ENCODE peak calls at places on chromosome 21, in four cellular contexts. C is left ventricle myocardium inferior, X is AG04450, G is tibial artery. S is an unnamed sample.

GRCh38 chr21:30839304-30839703 is 9.7 kb upstream of the KRTAP7-1 start:
- DNase-seq in X (no peak), C (no peak), G (no peak), S (peak; percentile 0)

GRCh38 chr21:14223365-14223764 is 7.4 kb downstream of the RBM11 start:
- DNase-seq in G (no peak), C (no peak), X (no peak), S (no peak)

GRCh38 chr21:25952306-25952705 is 217.5 kb downstream of the GABPA start:
- DNase-seq in X (no peak), G (no peak), C (no peak), S (no peak)

GRCh38 chr21:45996311-45997204 is 15.0 kb downstream of the COL6A1 start:
- DNase-seq in X (no peak), C (peak; percentile 11), G (peak; percentile 66), S (no peak)

GRCh38 chr21:45327458-45328197 is 39.9 kb upstream of the POFUT2 start:
- DNase-seq in C (peak; percentile 13), G (peak; percentile 64), X (no peak), S (no peak)

GRCh38 chr21:31888936-31889371 is 16.1 kb downstream of the HUNK start:
- DNase-seq in G (no peak), C (no peak), X (no peak), S (no peak)

GRCh38 chr21:16605588-16605987 is 875.8 kb downstream of the USP25 start:
- DNase-seq in G (no peak), X (no peak), C (no peak), S (no peak)

GRCh38 chr21:45153358-45154318 is 79.3 kb downstream of the ADARB1 start:
- DNase-seq in G (no peak), X (no peak), C (no peak), S (no peak)

GRCh38 chr21:17250651-17251294 is 262.1 kb upstream of the CXADR start:
- DNase-seq in X (no peak), G (no peak), C (no peak), S (no peak)

GRCh38 chr21:34537838-34538237 is 25.8 kb upstream of the KCNE1 start:
- DNase-seq in G (no peak), X (no peak), C (no peak), S (no peak)

GRCh38 chr21:35468991-35469390 is 419.9 kb upstream of the RUNX1 start:
- DNase-seq in G (no peak), C (no peak), X (no peak), S (no peak)

DNA sequence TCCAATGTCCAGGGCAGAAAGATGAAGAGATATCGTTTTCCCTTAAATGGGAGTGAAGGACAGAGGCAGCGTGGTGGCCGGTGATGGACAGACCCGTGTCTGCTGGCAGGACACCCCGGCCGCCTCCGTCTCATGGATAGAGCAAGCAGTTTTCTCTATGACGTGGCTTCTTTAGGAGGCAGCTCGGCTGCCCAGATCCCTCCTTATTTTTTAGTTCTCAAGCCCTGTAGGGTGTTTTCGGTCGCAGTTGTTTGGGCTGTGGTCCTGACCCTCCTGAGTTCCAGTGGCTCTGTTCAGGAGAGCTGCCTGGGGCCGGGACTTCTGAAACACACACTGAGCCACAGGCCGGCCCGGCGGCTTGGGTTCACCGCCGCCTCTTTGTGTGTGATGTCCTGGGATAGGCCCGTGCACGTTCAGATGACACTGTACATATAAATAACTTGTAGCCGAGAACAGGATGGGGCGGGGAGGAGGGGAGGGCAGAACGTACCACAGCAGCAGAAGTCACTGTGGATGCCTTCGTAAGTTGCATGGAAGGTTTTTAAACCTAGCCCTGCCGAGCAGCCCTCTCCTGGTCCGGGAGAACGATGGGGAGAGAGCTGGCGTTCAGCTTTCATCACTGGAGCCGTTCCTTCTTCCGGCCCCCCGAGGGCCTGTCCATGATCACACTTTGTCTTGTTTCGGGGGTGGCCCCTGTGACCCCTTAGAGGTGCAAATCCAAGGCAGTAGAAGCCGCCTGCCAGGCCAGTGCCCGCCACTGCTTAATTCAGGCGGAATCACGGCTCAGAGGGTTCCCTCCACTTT is 65.2 kb downstream of the SIK1 start:
- DNase-seq in X (peak; percentile 26), C (peak; percentile 72), G (peak; percentile 83), S (peak; percentile 32)
- TF ChIP-seq CTCF in X (no peak), C (no peak), G (no peak), S (no peak)

DNA sequence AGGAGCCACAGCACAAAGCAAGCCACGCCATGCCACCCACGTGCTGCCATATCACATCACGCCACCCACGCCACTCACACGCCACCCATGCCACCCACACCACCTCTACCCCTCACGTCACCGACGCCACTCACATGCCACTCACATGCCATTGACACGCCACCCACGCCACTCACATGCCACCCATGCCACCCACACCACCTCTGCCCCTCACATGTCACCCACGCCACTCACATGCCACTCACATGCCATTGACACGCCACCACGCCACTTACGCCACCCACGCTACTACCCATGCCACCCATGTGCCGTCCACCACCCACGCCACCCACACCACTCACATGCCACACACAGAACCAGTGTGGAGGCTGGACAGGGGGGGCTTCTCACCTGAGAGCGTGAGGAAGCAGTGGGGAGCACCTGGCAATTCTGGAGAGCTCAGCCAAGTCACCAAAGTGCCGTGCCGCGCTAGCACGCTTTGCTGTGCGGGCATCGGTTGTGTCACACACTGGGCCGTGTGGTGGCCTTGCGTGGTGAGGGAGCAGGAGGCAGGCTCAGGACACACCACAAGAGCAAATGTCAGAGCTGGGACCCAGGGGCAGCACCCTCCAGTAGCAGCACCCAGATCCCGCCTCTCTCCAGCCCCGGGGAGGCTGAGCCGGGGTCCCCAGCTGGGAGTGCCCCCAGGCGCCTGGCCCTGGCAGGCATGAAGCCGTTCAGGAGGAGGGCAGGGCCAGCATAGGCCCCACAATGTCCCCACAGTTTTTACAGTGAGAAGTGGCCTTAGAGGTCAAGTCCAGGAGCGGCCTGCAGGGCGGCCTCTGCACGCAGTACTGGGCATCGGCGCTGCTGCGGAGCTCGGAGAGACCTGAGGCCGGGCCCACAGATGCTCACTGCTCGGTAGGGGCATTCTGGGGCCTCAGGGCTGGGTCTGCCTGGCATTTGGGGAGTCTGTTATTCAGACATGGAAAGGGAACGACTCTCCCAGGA is 70.0 kb downstream of the AGPAT3 start:
- DNase-seq in C (no peak), G (no peak), X (no peak), S (no peak)
- H3K4me3 ChIP-seq in C (no peak overlapping the region), G (no peak overlapping the region), X (no peak overlapping the region), S (no peak overlapping the region)

DNA sequence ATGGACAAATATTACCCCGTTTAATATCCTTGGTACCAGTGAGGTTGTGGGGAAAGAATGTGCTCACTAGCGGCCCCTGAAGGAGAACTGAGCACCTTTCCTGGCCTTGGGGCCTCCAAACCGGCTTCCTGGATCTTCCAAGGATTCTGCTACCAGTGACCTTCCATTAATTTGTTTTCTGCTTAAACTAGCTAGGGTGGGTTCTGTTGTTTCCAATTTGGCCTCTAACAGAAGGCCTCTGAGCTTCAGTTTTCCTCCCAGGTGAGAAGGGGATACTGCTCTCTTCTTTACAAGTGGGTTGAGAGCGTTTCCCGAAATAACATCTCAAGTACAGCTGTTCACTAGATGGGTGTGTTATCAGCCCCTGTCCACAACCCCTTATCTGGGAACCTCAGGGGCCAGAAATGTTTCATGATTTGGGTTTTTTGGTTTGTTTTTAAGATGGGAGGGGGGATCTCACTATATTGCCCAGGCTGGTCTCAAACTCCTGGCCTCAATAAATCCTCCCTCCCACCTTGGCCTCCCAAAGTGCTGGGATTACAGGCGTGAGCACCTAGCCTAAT is 16.9 kb upstream of the IFNGR2 start:
- DNase-seq in G (no peak), C (no peak), X (no peak), S (no peak)
- TF ChIP-seq CTCF in G (no peak), C (no peak), X (peak; percentile 31), S (peak; percentile 44)

GRCh38 chr21:43362306-43362927 is 64.5 kb downstream of the SIK1 start:
- DNase-seq in C (peak; percentile 84), X (peak; percentile 45), G (peak; percentile 90), S (peak; percentile 37)
- H3K4me3 ChIP-seq in C (peak overlapping the region; percentile 56), X (peak overlapping the region; percentile 25), G (peak overlapping the region; percentile 32), S (peak overlapping the region; percentile 26)

GRCh38 chr21:39082656-39083376 is 100.4 kb downstream of the PSMG1 start:
- DNase-seq in C (no peak), G (no peak), X (no peak), S (no peak)
- TF ChIP-seq CTCF in C (no peak), G (no peak), X (no peak), S (no peak)

GRCh38 chr21:36964832-36965719 is 1.4 kb downstream of the HLCS start:
- DNase-seq in X (no peak), C (no peak), G (no peak), S (no peak)
- H3K4me3 ChIP-seq in X (peak overlapping the region; percentile 75), C (peak overlapping the region; percentile 83), G (peak overlapping the region; percentile 68), S (peak overlapping the region; percentile 66)

S was measured in HFF-Myc.